ENCODE peak calls at places on chromosomes 13 and 19, in five cellular contexts. U is Peyer's patch, S is astrocyte of the cerebellum, Q is fibroblast of lung, R is WERI-Rb-1. P is an unnamed sample.

GRCh38 chr13:112651750-112652511 is 37.9 kb upstream of the ATP11A start:
- DNase-seq in U (no peak), R (no peak), Q (no peak), S (no peak), P (no peak)

GRCh38 chr19:16384688-16385087 is 60.1 kb downstream of the KLF2 start:
- DNase-seq in S (no peak), Q (no peak), U (peak), R (no peak), P (no peak)

GRCh38 chr19:4523306-4524110 is 5.2 kb upstream of the PLIN4 start:
- DNase-seq in R (peak), Q (peak), U (peak), S (no peak), P (no peak)

GRCh38 chr19:6041991-6042421 is 64.1 kb upstream of the RANBP3 start:
- DNase-seq in Q (no peak), S (no peak), U (no peak), R (no peak), P (no peak)

GRCh38 chr19:43462383-43462782 is 3.0 kb downstream of the LYPD3 start:
- DNase-seq in R (no peak), S (no peak), Q (no peak), U (no peak), P (no peak)

GRCh38 chr13:31069808-31070544 is 91.7 kb downstream of the HSPH1 start:
- DNase-seq in U (no peak), R (no peak), Q (no peak), S (no peak), P (no peak)

GRCh38 chr13:36888645-36889044 is 31.4 kb downstream of the SMAD9 start:
- DNase-seq in Q (peak), U (no peak), S (peak), R (no peak), P (no peak)

GRCh38 chr19:11578342-11579142 is 1.1 kb upstream of the ACP5 start:
- DNase-seq in R (peak), U (no peak), S (no peak), Q (no peak), P (no peak)

GRCh38 chr19:4879041-4879440 is 11.6 kb upstream of the PLIN3 start:
- DNase-seq in U (no peak), S (no peak), Q (no peak), R (no peak), P (no peak)

GRCh38 chr13:113781571-113781970 is 22.5 kb downstream of the TMEM255B start:
- DNase-seq in R (no peak), U (no peak), S (no peak), Q (no peak), P (no peak)
- TF ChIP-seq CTCF in R (no peak), U (no peak), S (peak), Q (no peak), P (no peak)

GRCh38 chr13:40694426-40694825 is 28.0 kb upstream of the FOXO1 start:
- DNase-seq in U (no peak), Q (no peak), S (no peak), R (no peak), P (no peak)
- H3K4me3 ChIP-seq in U (no peak), Q (no peak), S (no peak), R (no peak), P (no peak)

DNA sequence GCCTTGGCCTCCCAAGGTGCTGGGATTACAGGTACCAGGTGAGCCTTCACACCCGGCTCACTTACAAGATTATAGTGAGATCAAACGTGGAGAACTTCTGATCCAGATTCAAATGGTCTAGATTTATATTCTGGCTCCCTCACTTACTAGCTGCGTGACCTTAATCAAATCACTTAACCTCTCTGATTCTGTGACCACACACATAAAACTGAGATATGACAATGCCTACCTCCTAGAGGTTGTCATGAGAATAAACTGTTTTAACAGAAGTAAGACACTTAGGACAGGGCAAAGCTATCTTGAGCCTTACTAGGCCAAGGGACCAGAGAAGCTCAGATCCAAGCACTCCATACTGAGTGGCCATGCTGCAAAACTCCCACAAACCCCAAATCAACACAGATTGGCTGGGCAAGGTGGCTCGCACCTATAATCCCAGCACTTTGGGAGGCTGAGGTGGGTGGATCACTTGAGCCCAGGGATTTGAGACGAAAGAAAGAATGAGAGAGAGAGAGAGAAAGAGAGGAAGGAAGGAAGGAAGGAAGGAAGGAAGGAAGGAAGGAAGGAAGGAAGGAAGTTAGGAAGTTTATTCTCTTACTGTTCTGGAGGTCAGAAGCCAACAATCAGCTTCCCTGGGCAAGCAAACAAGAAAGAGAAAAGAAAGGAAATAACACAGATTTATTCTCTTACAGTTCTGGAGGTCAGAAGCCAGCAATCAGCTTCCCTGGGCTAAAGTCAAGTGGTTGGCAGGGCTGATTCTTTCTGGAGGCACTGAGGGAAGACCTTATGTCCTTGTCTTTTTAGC is 46.1 kb upstream of the MAP3K10 start:
- DNase-seq in Q (no peak), U (no peak), S (no peak), R (no peak), P (no peak)
- TF ChIP-seq CTCF in Q (no peak), U (no peak), S (no peak), R (no peak), P (no peak)

DNA sequence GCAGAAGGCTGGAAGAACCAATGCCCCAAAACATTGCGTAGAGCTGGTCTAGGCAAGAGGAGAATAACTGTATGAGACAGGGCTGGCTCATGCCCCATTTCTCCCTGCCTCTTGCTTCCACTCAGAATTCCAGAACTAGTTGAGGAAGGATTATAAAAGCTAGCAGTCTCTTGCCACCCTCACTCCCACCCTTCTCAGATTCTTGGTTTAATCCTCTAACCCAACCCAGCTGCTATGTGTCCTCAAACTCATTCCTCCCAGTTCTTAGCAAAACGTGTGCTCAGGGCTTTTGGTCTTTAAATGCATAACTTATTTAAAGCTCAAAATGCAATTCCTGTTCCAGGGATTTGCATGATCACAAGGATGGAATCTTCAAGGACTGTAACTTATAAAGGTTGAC is 466.2 kb downstream of the COG6 start:
- DNase-seq in R (no peak), S (no peak), Q (no peak), U (no peak), P (no peak)
- H3K4me3 ChIP-seq in R (no peak), S (no peak), Q (no peak), U (no peak), P (no peak)

GRCh38 chr19:1453525-1454371 is 3.8 kb downstream of the APC2 start:
- DNase-seq in Q (peak), S (no peak), R (peak), U (no peak), P (no peak)
- TF ChIP-seq CTCF in Q (no peak), S (peak), R (no peak), U (no peak), P (no peak)

GRCh38 chr19:49440439-49441209 is 703 bp downstream of the SLC17A7 start:
- DNase-seq in R (peak), U (no peak), Q (no peak), S (no peak), P (no peak)

GRCh38 chr19:49441210-49441959 is at the start of gene SLC17A7:
- DNase-seq in Q (no peak), R (peak), U (no peak), S (no peak), P (no peak)

GRCh38 chr19:49442354-49442753 is 1.0 kb upstream of the SLC17A7 start:
- DNase-seq in R (peak), U (no peak), Q (no peak), S (no peak), P (no peak)

GRCh38 chr19:49442793-49443365 is 1.6 kb upstream of the SLC17A7 start:
- DNase-seq in S (peak), R (peak), Q (peak), U (peak), P (peak)

DNA sequence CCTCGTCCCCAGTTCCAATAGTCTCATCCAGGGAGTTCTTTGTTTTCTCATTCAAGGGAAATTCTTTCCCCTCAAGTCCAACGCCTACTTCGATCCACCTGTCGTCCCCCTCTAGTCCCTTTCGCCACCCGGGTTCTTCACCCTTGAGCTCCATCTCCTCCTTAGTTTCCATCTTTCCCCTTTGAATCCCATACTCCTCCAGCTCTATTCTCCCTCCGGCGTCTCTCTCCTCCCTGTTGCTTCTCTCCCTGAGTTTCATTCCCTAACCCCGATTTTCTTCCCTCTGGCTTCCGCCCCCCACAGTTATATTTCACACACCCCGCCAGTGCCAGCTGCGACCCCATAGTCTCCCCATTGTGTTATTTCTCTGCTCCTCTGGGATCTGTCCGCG is 628 bp upstream of the SLC17A7 start:
- DNase-seq in S (no peak), R (no peak), Q (no peak), U (no peak), P (no peak)
- H3K4me3 ChIP-seq in S (no peak), R (peak), Q (no peak), U (no peak), P (no peak)

GRCh38 chr13:81487151-81487550 is 1146.2 kb upstream of the SPRY2 start:
- DNase-seq in U (no peak), S (peak), R (peak), Q (no peak), P (no peak)
- TF ChIP-seq CTCF in U (no peak), S (peak), R (peak), Q (no peak), P (peak)

P was measured in HFF-Myc.